ENCODE peak calls at places on chromosome 9, in ten cellular contexts. Y, U, F, S, I, T, Z, B, E and N are unnamed samples.

GRCh38 chr9:33014665-33015014 is 10.4 kb upstream of the DNAJA1 start:
- DNase-seq in S (no peak), F (no peak), I (no peak), Y (no peak), B (no peak), U (no peak), Z (no peak), T (no peak), E (no peak), N (no peak)

GRCh38 chr9:108397286-108397685 is 458.5 kb downstream of the ACTL7B start:
- DNase-seq in I (no peak), F (no peak), Z (no peak), S (no peak), T (no peak), U (no peak), E (no peak), B (no peak), Y (no peak), N (no peak)

GRCh38 chr9:73229543-73229942 is 77.9 kb downstream of the ANXA1 start:
- DNase-seq in F (no peak), U (no peak), T (no peak), E (no peak), S (no peak), Y (no peak), B (no peak), Z (no peak), I (no peak), N (no peak)

GRCh38 chr9:100554935-100555401 is 22.9 kb upstream of the CAVIN4 start:
- DNase-seq in Y (peak; percentile 25), U (no peak), Z (peak; percentile 45), S (no peak), I (peak; percentile 8), B (no peak), T (no peak), F (no peak), E (no peak), N (peak; percentile 31)

GRCh38 chr9:6054280-6055099 is 39.1 kb upstream of the RANBP6 start:
- DNase-seq in T (peak; percentile 74), I (peak; percentile 65), Y (peak; percentile 89), E (peak; percentile 68), S (peak; percentile 55), U (peak; percentile 78), Z (peak; percentile 73), F (peak; percentile 93), B (peak; percentile 53), N (peak; percentile 48)

GRCh38 chr9:7481570-7481969 is 318.0 kb downstream of the DMAC1 start:
- DNase-seq in F (no peak), S (no peak), Z (no peak), Y (no peak), B (no peak), E (no peak), T (no peak), U (no peak), I (no peak), N (no peak)

GRCh38 chr9:2013688-2014087 is 1.5 kb upstream of the SMARCA2 start:
- DNase-seq in I (peak; percentile 78), B (no peak), Z (peak; percentile 60), U (no peak), S (no peak), T (no peak), F (no peak), E (no peak), Y (peak; percentile 58), N (no peak)

GRCh38 chr9:132699926-132700325 is 29.7 kb downstream of the GTF3C4 start:
- DNase-seq in S (no peak), E (no peak), Y (no peak), U (no peak), T (no peak), F (no peak), B (no peak), I (no peak), Z (peak; percentile 63), N (no peak)

GRCh38 chr9:114909657-114910056 is 20.7 kb downstream of the TNFSF8 start:
- DNase-seq in S (no peak), U (no peak), I (no peak), F (no peak), E (no peak), B (no peak), Y (no peak), Z (no peak), T (no peak), N (no peak)

GRCh38 chr9:37984672-37985611 is 81.0 kb upstream of the SLC25A51 start:
- DNase-seq in E (peak; percentile 72), Z (peak; percentile 42), U (no peak), F (no peak), I (peak; percentile 55), Y (peak; percentile 69), T (no peak), B (no peak), S (no peak), N (peak; percentile 77)
- TF ChIP-seq CTCF in E (peak; percentile 20), Z (no peak), U (no peak), F (no peak), I (no peak), Y (no peak), T (no peak), B (no peak), S (no peak), N (peak; percentile 29)

GRCh38 chr9:126378761-126379160 is 52.1 kb downstream of the MVB12B start:
- DNase-seq in I (no peak), E (no peak), F (no peak), U (no peak), S (no peak), T (no peak), Z (no peak), B (no peak), Y (no peak), N (no peak)
- H3K36me3 ChIP-seq in I (no peaks in the 10 kb centered on the region), E (peaks cover 20% of the 10 kb centered on the region), F (no peaks in the 10 kb centered on the region), U (no peaks in the 10 kb centered on the region), S (peaks cover 4% of the 10 kb centered on the region), T (no peaks in the 10 kb centered on the region), Z (no peaks in the 10 kb centered on the region), B (no peaks in the 10 kb centered on the region), Y (no peaks in the 10 kb centered on the region), N (no peaks in the 10 kb centered on the region)

GRCh38 chr9:80094176-80094771 is 522.5 kb downstream of the TLE4 start:
- DNase-seq in E (no peak), F (no peak), Z (no peak), U (no peak), Y (no peak), B (no peak), S (no peak), I (no peak), T (no peak), N (no peak)

GRCh38 chr9:80091526-80091925 is 519.8 kb downstream of the TLE4 start:
- DNase-seq in S (no peak), I (no peak), B (no peak), T (no peak), Y (no peak), E (no peak), U (no peak), Z (no peak), F (no peak), N (no peak)

GRCh38 chr9:80093695-80094094 is 521.9 kb downstream of the TLE4 start:
- DNase-seq in Y (no peak), U (no peak), Z (no peak), F (no peak), T (no peak), E (no peak), B (no peak), I (no peak), S (no peak), N (no peak)

GRCh38 chr9:80097476-80097875 is 525.7 kb downstream of the TLE4 start:
- DNase-seq in T (no peak), B (no peak), F (no peak), U (no peak), E (no peak), Z (no peak), Y (no peak), S (no peak), I (peak; percentile 3), N (no peak)
- H3K4me3 ChIP-seq in T (no peak overlapping the region), B (no peak overlapping the region), F (no peak overlapping the region), U (no peak overlapping the region), E (no peak overlapping the region), Z (no peak overlapping the region), Y (no peak overlapping the region), S (no peak overlapping the region), I (no peak overlapping the region), N (no peak overlapping the region)

DNA sequence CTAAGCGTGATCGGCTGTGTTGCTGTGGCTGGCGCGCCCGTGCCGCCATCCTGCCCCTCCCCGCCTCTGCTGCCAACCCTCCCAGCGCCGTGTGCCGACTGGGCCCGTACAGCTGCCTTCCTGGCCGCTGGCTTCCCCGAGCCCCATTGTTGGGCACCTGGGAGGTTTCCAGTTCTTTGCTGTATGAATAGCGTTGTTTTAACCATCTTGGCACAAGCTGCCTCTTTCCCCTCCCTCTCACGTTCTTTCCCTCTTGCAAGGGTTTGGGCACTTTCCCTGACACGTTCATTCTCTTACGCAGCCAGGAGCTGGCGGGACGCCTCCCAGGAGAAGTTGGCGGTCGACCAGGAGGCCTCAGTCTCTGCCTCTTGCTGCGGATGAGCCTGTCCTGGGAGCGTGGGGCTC is 43.1 kb upstream of the RXRA start:
- DNase-seq in Y (peak; percentile 93), E (peak; percentile 87), U (no peak), T (peak; percentile 96), I (peak; percentile 21), S (peak; percentile 51), Z (peak; percentile 85), B (peak; percentile 71), F (no peak), N (no peak)
- TF ChIP-seq CTCF in Y (no peak), E (no peak), U (no peak), T (no peak), I (no peak), S (no peak), Z (no peak), B (no peak), F (no peak), N (no peak)

GRCh38 chr9:124328285-124328684 is 70.5 kb downstream of the NEK6 start:
- DNase-seq in I (no peak), E (no peak), S (no peak), Z (no peak), U (no peak), F (no peak), B (no peak), Y (no peak), T (no peak), N (no peak)

GRCh38 chr9:124329393-124329792 is 71.6 kb downstream of the NEK6 start:
- DNase-seq in I (no peak), Y (no peak), T (no peak), S (no peak), F (no peak), Z (no peak), U (no peak), E (no peak), B (no peak), N (no peak)

GRCh38 chr9:124326378-124326777 is 68.6 kb downstream of the NEK6 start:
- DNase-seq in U (no peak), S (no peak), T (no peak), Y (no peak), F (no peak), I (no peak), B (no peak), Z (no peak), E (no peak), N (no peak)

GRCh38 chr9:124325816-124326215 is 68.1 kb downstream of the NEK6 start:
- DNase-seq in Y (no peak), U (no peak), S (peak; percentile 45), Z (no peak), T (no peak), E (no peak), B (no peak), I (no peak), F (no peak), N (no peak)

DNA sequence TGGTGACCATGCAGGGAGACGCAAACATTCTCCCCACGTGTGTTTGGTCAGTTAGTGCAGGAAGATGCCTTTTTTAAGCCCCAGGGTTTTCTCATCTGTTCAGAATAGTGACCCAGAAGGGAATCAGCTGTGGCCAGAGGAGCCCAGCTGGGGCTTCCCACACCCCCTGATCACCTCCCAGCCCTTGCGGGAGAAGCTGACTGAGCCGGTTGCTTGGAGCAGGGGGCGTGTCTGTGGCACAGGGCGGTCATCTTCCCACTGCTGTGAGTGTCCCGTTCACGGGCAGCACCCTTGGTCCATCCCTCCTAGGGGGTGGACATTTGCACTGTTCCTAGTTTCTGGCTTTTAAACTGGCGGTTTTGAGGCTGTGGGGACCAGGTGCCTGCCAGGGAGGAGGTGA is 69.7 kb downstream of the NEK6 start:
- DNase-seq in T (no peak), Z (no peak), F (no peak), U (no peak), Y (no peak), I (no peak), S (no peak), E (no peak), B (no peak), N (no peak)
- H3K36me3 ChIP-seq in T (peaks cover 67% of the 10 kb centered on the region), Z (peaks cover 45% of the 10 kb centered on the region), F (no peaks in the 10 kb centered on the region), U (peaks cover 4% of the 10 kb centered on the region), Y (no peaks in the 10 kb centered on the region), I (peaks cover 31% of the 10 kb centered on the region), S (peaks cover 80% of the 10 kb centered on the region), E (peaks cover 65% of the 10 kb centered on the region), B (peaks cover 6% of the 10 kb centered on the region), N (peaks cover 83% of the 10 kb centered on the region)